ENCODE peak calls at places on chromosomes 1 and 21, in ten cellular contexts. One of them, this sample, is unnamed.

GRCh38 chr1:40637617-40638016 is 27.9 kb downstream of the RIMS3 start:
- DNase-seq in tibial nerve: no peak
- DNase-seq in Caco-2: no peak
- DNase-seq in naive thymus-derived CD4-positive, alpha-beta T cell: no peak
- DNase-seq in A549: no peak
- DNase-seq in adipocyte: no peak
- DNase-seq in tibial artery: no peak
- DNase-seq in prostate gland: no peak
- DNase-seq in iPS DF 6.9: no peak
- DNase-seq in PC-3: no peak
- DNase-seq in this sample: no peak

GRCh38 chr1:6922096-6922931 is 137.1 kb downstream of the CAMTA1 start:
- DNase-seq in tibial nerve: peak; percentile 51
- DNase-seq in Caco-2: no peak
- DNase-seq in naive thymus-derived CD4-positive, alpha-beta T cell: no peak
- DNase-seq in A549: no peak
- DNase-seq in adipocyte: peak; percentile 74
- DNase-seq in tibial artery: peak; percentile 85
- DNase-seq in prostate gland: peak; percentile 84
- DNase-seq in iPS DF 6.9: no peak
- DNase-seq in PC-3: no peak
- DNase-seq in this sample: no peak

GRCh38 chr1:52668711-52669110 is 29.4 kb downstream of the COA7 start:
- DNase-seq in tibial nerve: no peak
- DNase-seq in Caco-2: no peak
- DNase-seq in naive thymus-derived CD4-positive, alpha-beta T cell: no peak
- DNase-seq in A549: no peak
- DNase-seq in adipocyte: peak; percentile 54
- DNase-seq in tibial artery: no peak
- DNase-seq in prostate gland: no peak
- DNase-seq in iPS DF 6.9: no peak
- DNase-seq in PC-3: peak; percentile 81
- DNase-seq in this sample: no peak

GRCh38 chr1:245797592-245798366 is 643.0 kb downstream of the KIF26B start:
- DNase-seq in tibial nerve: no peak
- DNase-seq in Caco-2: no peak
- DNase-seq in naive thymus-derived CD4-positive, alpha-beta T cell: no peak
- DNase-seq in A549: no peak
- DNase-seq in adipocyte: peak; percentile 51
- DNase-seq in tibial artery: no peak
- DNase-seq in prostate gland: no peak
- DNase-seq in iPS DF 6.9: peak; percentile 27
- DNase-seq in PC-3: peak; percentile 43
- DNase-seq in this sample: no peak

GRCh38 chr1:161779393-161779792 is 13.3 kb downstream of the ATF6 start:
- DNase-seq in tibial nerve: no peak
- DNase-seq in Caco-2: no peak
- DNase-seq in naive thymus-derived CD4-positive, alpha-beta T cell: no peak
- DNase-seq in A549: no peak
- DNase-seq in adipocyte: peak; percentile 51
- DNase-seq in tibial artery: no peak
- DNase-seq in prostate gland: no peak
- DNase-seq in iPS DF 6.9: no peak
- DNase-seq in PC-3: no peak
- DNase-seq in this sample: no peak

GRCh38 chr1:218705391-218705790 is 360.3 kb downstream of the TGFB2 start:
- DNase-seq in tibial nerve: no peak
- DNase-seq in Caco-2: no peak
- DNase-seq in naive thymus-derived CD4-positive, alpha-beta T cell: no peak
- DNase-seq in A549: peak; percentile 9
- DNase-seq in adipocyte: no peak
- DNase-seq in tibial artery: no peak
- DNase-seq in prostate gland: no peak
- DNase-seq in iPS DF 6.9: no peak
- DNase-seq in PC-3: peak; percentile 83
- DNase-seq in this sample: no peak

GRCh38 chr1:183289104-183289503 is 103.0 kb downstream of the LAMC2 start:
- DNase-seq in tibial nerve: no peak
- DNase-seq in Caco-2: no peak
- DNase-seq in naive thymus-derived CD4-positive, alpha-beta T cell: no peak
- DNase-seq in A549: no peak
- DNase-seq in adipocyte: no peak
- DNase-seq in tibial artery: no peak
- DNase-seq in prostate gland: no peak
- DNase-seq in iPS DF 6.9: no peak
- DNase-seq in PC-3: no peak
- DNase-seq in this sample: no peak

GRCh38 chr1:207152792-207153434 is 48.9 kb downstream of the C4BPA start:
- DNase-seq in tibial nerve: no peak
- DNase-seq in Caco-2: no peak
- DNase-seq in naive thymus-derived CD4-positive, alpha-beta T cell: no peak
- DNase-seq in A549: no peak
- DNase-seq in adipocyte: no peak
- DNase-seq in tibial artery: no peak
- DNase-seq in prostate gland: no peak
- DNase-seq in iPS DF 6.9: no peak
- DNase-seq in PC-3: peak; percentile 83
- DNase-seq in this sample: no peak

GRCh38 chr21:39054066-39054465 is 129.2 kb downstream of the PSMG1 start:
- DNase-seq in tibial nerve: no peak
- DNase-seq in Caco-2: no peak
- DNase-seq in naive thymus-derived CD4-positive, alpha-beta T cell: no peak
- DNase-seq in A549: no peak
- DNase-seq in adipocyte: no peak
- DNase-seq in tibial artery: no peak
- DNase-seq in prostate gland: no peak
- DNase-seq in iPS DF 6.9: no peak
- DNase-seq in PC-3: no peak
- DNase-seq in this sample: no peak
- H3K4me1 ChIP-seq in tibial nerve: no peaks in the 10 kb centered on the region
- H3K4me1 ChIP-seq in Caco-2: no peaks in the 10 kb centered on the region
- H3K4me1 ChIP-seq in naive thymus-derived CD4-positive, alpha-beta T cell: no peaks in the 10 kb centered on the region
- H3K4me1 ChIP-seq in A549: no peaks in the 10 kb centered on the region
- H3K4me1 ChIP-seq in adipocyte: peaks cover 15% of the 10 kb centered on the region
- H3K4me1 ChIP-seq in tibial artery: peaks cover 14% of the 10 kb centered on the region
- H3K4me1 ChIP-seq in prostate gland: no peaks in the 10 kb centered on the region
- H3K4me1 ChIP-seq in iPS DF 6.9: no peaks in the 10 kb centered on the region
- H3K4me1 ChIP-seq in PC-3: peaks cover 12% of the 10 kb centered on the region
- H3K4me1 ChIP-seq in this sample: no peaks in the 10 kb centered on the region

DNA sequence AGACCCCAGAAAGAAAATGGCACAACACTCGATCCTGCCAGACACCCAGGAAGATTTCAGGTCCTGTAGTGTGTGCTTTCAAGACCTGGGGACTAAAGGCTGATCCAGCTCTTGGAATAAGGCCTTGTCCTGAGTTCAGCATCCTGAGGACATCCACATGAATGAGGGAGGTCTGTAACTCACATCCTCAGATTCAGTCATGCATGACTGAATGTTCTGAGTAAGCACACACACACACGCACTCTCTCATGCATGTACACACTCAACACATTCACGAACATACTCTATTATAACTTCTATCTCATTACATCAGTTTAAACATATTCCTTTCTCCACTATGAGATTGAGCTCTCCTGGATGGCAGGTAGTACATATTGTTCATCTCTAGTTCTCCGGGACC is 273.4 kb upstream of the BEND5 start:
- DNase-seq in tibial nerve: no peak
- DNase-seq in Caco-2: no peak
- DNase-seq in naive thymus-derived CD4-positive, alpha-beta T cell: no peak
- DNase-seq in A549: no peak
- DNase-seq in adipocyte: no peak
- DNase-seq in tibial artery: no peak
- DNase-seq in prostate gland: no peak
- DNase-seq in iPS DF 6.9: no peak
- DNase-seq in PC-3: no peak
- DNase-seq in this sample: no peak
- H3K9me3 ChIP-seq in tibial nerve: no peaks in the 10 kb centered on the region
- H3K9me3 ChIP-seq in Caco-2: no peaks in the 10 kb centered on the region
- H3K9me3 ChIP-seq in naive thymus-derived CD4-positive, alpha-beta T cell: no peaks in the 10 kb centered on the region
- H3K9me3 ChIP-seq in A549: no peaks in the 10 kb centered on the region
- H3K9me3 ChIP-seq in adipocyte: no peaks in the 10 kb centered on the region
- H3K9me3 ChIP-seq in tibial artery: no peaks in the 10 kb centered on the region
- H3K9me3 ChIP-seq in prostate gland: no peaks in the 10 kb centered on the region
- H3K9me3 ChIP-seq in iPS DF 6.9: peaks cover 2% of the 10 kb centered on the region
- H3K9me3 ChIP-seq in PC-3: no peaks in the 10 kb centered on the region
- H3K9me3 ChIP-seq in this sample: no peaks in the 10 kb centered on the region

GRCh38 chr21:29166853-29167252 is 36.4 kb downstream of the MAP3K7CL start:
- DNase-seq in tibial nerve: no peak
- DNase-seq in Caco-2: no peak
- DNase-seq in naive thymus-derived CD4-positive, alpha-beta T cell: no peak
- DNase-seq in A549: no peak
- DNase-seq in adipocyte: no peak
- DNase-seq in tibial artery: no peak
- DNase-seq in prostate gland: no peak
- DNase-seq in iPS DF 6.9: no peak
- DNase-seq in PC-3: no peak
- DNase-seq in this sample: no peak

GRCh38 chr21:29172282-29172681 is 41.8 kb downstream of the MAP3K7CL start:
- DNase-seq in tibial nerve: no peak
- DNase-seq in Caco-2: no peak
- DNase-seq in naive thymus-derived CD4-positive, alpha-beta T cell: no peak
- DNase-seq in A549: no peak
- DNase-seq in adipocyte: no peak
- DNase-seq in tibial artery: no peak
- DNase-seq in prostate gland: no peak
- DNase-seq in iPS DF 6.9: no peak
- DNase-seq in PC-3: no peak
- DNase-seq in this sample: no peak

GRCh38 chr21:29174607-29175013 is 44.2 kb downstream of the MAP3K7CL start:
- DNase-seq in tibial nerve: no peak
- DNase-seq in Caco-2: no peak
- DNase-seq in naive thymus-derived CD4-positive, alpha-beta T cell: no peak
- DNase-seq in A549: no peak
- DNase-seq in adipocyte: no peak
- DNase-seq in tibial artery: no peak
- DNase-seq in prostate gland: no peak
- DNase-seq in iPS DF 6.9: no peak
- DNase-seq in PC-3: peak; percentile 54
- DNase-seq in this sample: no peak

GRCh38 chr21:29168874-29169273 is 38.4 kb downstream of the MAP3K7CL start:
- DNase-seq in tibial nerve: no peak
- DNase-seq in Caco-2: no peak
- DNase-seq in naive thymus-derived CD4-positive, alpha-beta T cell: no peak
- DNase-seq in A549: no peak
- DNase-seq in adipocyte: no peak
- DNase-seq in tibial artery: no peak
- DNase-seq in prostate gland: no peak
- DNase-seq in iPS DF 6.9: no peak
- DNase-seq in PC-3: peak; percentile 98
- DNase-seq in this sample: no peak

DNA sequence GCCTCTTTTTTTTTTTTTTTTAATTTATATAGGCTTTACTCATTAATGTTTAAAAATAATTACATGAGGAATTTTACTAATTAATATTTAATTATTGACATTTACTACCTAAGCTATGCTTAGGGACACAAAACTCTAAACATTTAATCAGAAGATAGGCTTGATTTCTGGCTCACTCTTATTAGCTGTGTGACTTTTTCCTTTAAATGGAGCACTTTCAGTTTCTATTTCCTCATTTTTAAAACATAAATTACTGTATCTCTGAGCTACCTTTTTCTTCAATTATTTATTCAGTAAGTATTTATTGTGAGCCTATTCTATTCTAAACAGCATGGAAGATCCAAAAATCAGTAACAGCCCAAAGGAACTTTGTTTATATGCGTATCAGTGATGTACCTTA is 40.5 kb downstream of the MAP3K7CL start:
- DNase-seq in tibial nerve: no peak
- DNase-seq in Caco-2: no peak
- DNase-seq in naive thymus-derived CD4-positive, alpha-beta T cell: no peak
- DNase-seq in A549: no peak
- DNase-seq in adipocyte: no peak
- DNase-seq in tibial artery: no peak
- DNase-seq in prostate gland: no peak
- DNase-seq in iPS DF 6.9: no peak
- DNase-seq in PC-3: no peak
- DNase-seq in this sample: no peak
- H3K4me3 ChIP-seq in tibial nerve: no peak overlapping the region
- H3K4me3 ChIP-seq in Caco-2: no peak overlapping the region
- H3K4me3 ChIP-seq in naive thymus-derived CD4-positive, alpha-beta T cell: no peak overlapping the region
- H3K4me3 ChIP-seq in A549: no peak overlapping the region
- H3K4me3 ChIP-seq in adipocyte: peak overlapping the region; percentile 57
- H3K4me3 ChIP-seq in tibial artery: no peak overlapping the region
- H3K4me3 ChIP-seq in prostate gland: no peak overlapping the region
- H3K4me3 ChIP-seq in iPS DF 6.9: no peak overlapping the region
- H3K4me3 ChIP-seq in PC-3: no peak overlapping the region
- H3K4me3 ChIP-seq in this sample: no peak overlapping the region

GRCh38 chr1:204437796-204438570 is 26.4 kb upstream of the PPP1R15B start:
- DNase-seq in tibial nerve: no peak
- DNase-seq in Caco-2: no peak
- DNase-seq in naive thymus-derived CD4-positive, alpha-beta T cell: no peak
- DNase-seq in A549: no peak
- DNase-seq in adipocyte: no peak
- DNase-seq in tibial artery: no peak
- DNase-seq in prostate gland: no peak
- DNase-seq in iPS DF 6.9: no peak
- DNase-seq in PC-3: no peak
- DNase-seq in this sample: no peak

GRCh38 chr1:204441558-204441957 is 29.9 kb upstream of the PPP1R15B start:
- DNase-seq in tibial nerve: no peak
- DNase-seq in Caco-2: no peak
- DNase-seq in naive thymus-derived CD4-positive, alpha-beta T cell: no peak
- DNase-seq in A549: no peak
- DNase-seq in adipocyte: no peak
- DNase-seq in tibial artery: no peak
- DNase-seq in prostate gland: no peak
- DNase-seq in iPS DF 6.9: no peak
- DNase-seq in PC-3: no peak
- DNase-seq in this sample: no peak

GRCh38 chr1:204438628-204439027 is 27.0 kb upstream of the PPP1R15B start:
- DNase-seq in tibial nerve: peak; percentile 48
- DNase-seq in Caco-2: no peak
- DNase-seq in naive thymus-derived CD4-positive, alpha-beta T cell: no peak
- DNase-seq in A549: peak; percentile 52
- DNase-seq in adipocyte: peak; percentile 97
- DNase-seq in tibial artery: peak; percentile 90
- DNase-seq in prostate gland: no peak
- DNase-seq in iPS DF 6.9: no peak
- DNase-seq in PC-3: peak; percentile 99
- DNase-seq in this sample: no peak

GRCh38 chr1:204442376-204443259 is 31.0 kb upstream of the PPP1R15B start:
- DNase-seq in tibial nerve: no peak
- DNase-seq in Caco-2: no peak
- DNase-seq in naive thymus-derived CD4-positive, alpha-beta T cell: no peak
- DNase-seq in A549: no peak
- DNase-seq in adipocyte: peak; percentile 37
- DNase-seq in tibial artery: no peak
- DNase-seq in prostate gland: no peak
- DNase-seq in iPS DF 6.9: no peak
- DNase-seq in PC-3: no peak
- DNase-seq in this sample: no peak

DNA sequence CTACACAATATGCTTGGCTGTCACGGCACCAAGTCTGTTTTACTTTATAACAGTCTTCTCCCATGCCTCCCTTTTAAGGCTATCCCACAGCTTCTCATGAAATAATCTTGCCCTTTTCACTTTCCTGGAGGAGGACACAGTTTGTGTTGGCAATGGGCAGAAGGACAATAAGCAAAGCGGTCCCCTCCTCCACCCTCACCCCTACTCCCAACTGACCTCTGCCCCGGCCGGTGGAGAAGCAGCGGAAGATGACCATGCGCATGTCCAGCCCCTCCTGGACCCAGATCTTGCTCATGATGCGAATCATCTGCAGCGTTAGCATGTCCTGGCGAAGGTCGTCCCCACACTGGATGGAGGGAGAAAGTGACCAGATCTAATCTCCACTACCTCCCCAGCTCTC is 28.4 kb upstream of the PPP1R15B start:
- DNase-seq in tibial nerve: no peak
- DNase-seq in Caco-2: no peak
- DNase-seq in naive thymus-derived CD4-positive, alpha-beta T cell: no peak
- DNase-seq in A549: no peak
- DNase-seq in adipocyte: no peak
- DNase-seq in tibial artery: no peak
- DNase-seq in prostate gland: no peak
- DNase-seq in iPS DF 6.9: no peak
- DNase-seq in PC-3: no peak
- DNase-seq in this sample: no peak
- H3K4me1 ChIP-seq in tibial nerve: peaks cover 13% of the 10 kb centered on the region
- H3K4me1 ChIP-seq in Caco-2: no peaks in the 10 kb centered on the region
- H3K4me1 ChIP-seq in naive thymus-derived CD4-positive, alpha-beta T cell: no peaks in the 10 kb centered on the region
- H3K4me1 ChIP-seq in A549: peaks cover 34% of the 10 kb centered on the region
- H3K4me1 ChIP-seq in adipocyte: peaks cover 70% of the 10 kb centered on the region
- H3K4me1 ChIP-seq in tibial artery: peaks cover 85% of the 10 kb centered on the region
- H3K4me1 ChIP-seq in prostate gland: peaks cover 13% of the 10 kb centered on the region
- H3K4me1 ChIP-seq in iPS DF 6.9: no peaks in the 10 kb centered on the region
- H3K4me1 ChIP-seq in PC-3: peaks cover 56% of the 10 kb centered on the region
- H3K4me1 ChIP-seq in this sample: no peaks in the 10 kb centered on the region